ENCODE peak calls at places on chromosomes 16 and 17, in six cellular contexts. One of them, this sample, is unnamed.

GRCh38 chr16:85557083-85557975 is 55.8 kb upstream of the GSE1 start:
- ATAC-seq in Right ventricle myocardium inferior: no peak
- ATAC-seq in GM12878: peak; percentile 8
- ATAC-seq in stimulated activated naive B cell treated with anti-CD40 and anti-IgM and Interleukin-4, amounts not matched to agents 10 μg/mL and 1 μg/mL and 100 μg/mL, for 72 hours: peak; percentile 55
- ATAC-seq in activated CD8-positive, alpha-beta memory T cell treated with anti-CD3 and anti-CD28 coated beads, Interleukin-2, amount 10 ng/mL, durations not matched to agents 7 days and 5 days: peak; percentile 8
- ATAC-seq in PC-3: peak; percentile 14
- ATAC-seq in this sample: peak; percentile 37

GRCh38 chr17:76529643-76530488 is 7.6 kb downstream of the CYGB start:
- ATAC-seq in Right ventricle myocardium inferior: peak; percentile 79
- ATAC-seq in GM12878: no peak
- ATAC-seq in stimulated activated naive B cell treated with anti-CD40 and anti-IgM and Interleukin-4, amounts not matched to agents 10 μg/mL and 1 μg/mL and 100 μg/mL, for 72 hours: no peak
- ATAC-seq in activated CD8-positive, alpha-beta memory T cell treated with anti-CD3 and anti-CD28 coated beads, Interleukin-2, amount 10 ng/mL, durations not matched to agents 7 days and 5 days: no peak
- ATAC-seq in PC-3: peak; percentile 2
- ATAC-seq in this sample: no peak

GRCh38 chr16:1564325-1564724 is 30.9 kb downstream of the TMEM204 start:
- ATAC-seq in Right ventricle myocardium inferior: peak; percentile 26
- ATAC-seq in GM12878: no peak
- ATAC-seq in stimulated activated naive B cell treated with anti-CD40 and anti-IgM and Interleukin-4, amounts not matched to agents 10 μg/mL and 1 μg/mL and 100 μg/mL, for 72 hours: no peak
- ATAC-seq in activated CD8-positive, alpha-beta memory T cell treated with anti-CD3 and anti-CD28 coated beads, Interleukin-2, amount 10 ng/mL, durations not matched to agents 7 days and 5 days: no peak
- ATAC-seq in PC-3: no peak
- ATAC-seq in this sample: no peak

GRCh38 chr17:78725448-78726021 is 56.5 kb downstream of the CYTH1 start:
- ATAC-seq in Right ventricle myocardium inferior: no peak
- ATAC-seq in GM12878: peak; percentile 71
- ATAC-seq in stimulated activated naive B cell treated with anti-CD40 and anti-IgM and Interleukin-4, amounts not matched to agents 10 μg/mL and 1 μg/mL and 100 μg/mL, for 72 hours: peak; percentile 79
- ATAC-seq in activated CD8-positive, alpha-beta memory T cell treated with anti-CD3 and anti-CD28 coated beads, Interleukin-2, amount 10 ng/mL, durations not matched to agents 7 days and 5 days: peak; percentile 81
- ATAC-seq in PC-3: no peak
- ATAC-seq in this sample: peak; percentile 91

GRCh38 chr17:31279401-31279800 is 17.6 kb downstream of the OMG start:
- ATAC-seq in Right ventricle myocardium inferior: no peak
- ATAC-seq in GM12878: no peak
- ATAC-seq in stimulated activated naive B cell treated with anti-CD40 and anti-IgM and Interleukin-4, amounts not matched to agents 10 μg/mL and 1 μg/mL and 100 μg/mL, for 72 hours: no peak
- ATAC-seq in activated CD8-positive, alpha-beta memory T cell treated with anti-CD3 and anti-CD28 coated beads, Interleukin-2, amount 10 ng/mL, durations not matched to agents 7 days and 5 days: no peak
- ATAC-seq in PC-3: no peak
- ATAC-seq in this sample: no peak

GRCh38 chr16:50844840-50845239 is 103.0 kb downstream of the CYLD start:
- ATAC-seq in Right ventricle myocardium inferior: no peak
- ATAC-seq in GM12878: no peak
- ATAC-seq in stimulated activated naive B cell treated with anti-CD40 and anti-IgM and Interleukin-4, amounts not matched to agents 10 μg/mL and 1 μg/mL and 100 μg/mL, for 72 hours: no peak
- ATAC-seq in activated CD8-positive, alpha-beta memory T cell treated with anti-CD3 and anti-CD28 coated beads, Interleukin-2, amount 10 ng/mL, durations not matched to agents 7 days and 5 days: no peak
- ATAC-seq in PC-3: no peak
- ATAC-seq in this sample: no peak

GRCh38 chr16:89409161-89409711 is 81.1 kb downstream of the ANKRD11 start:
- ATAC-seq in Right ventricle myocardium inferior: no peak
- ATAC-seq in GM12878: peak; percentile 28
- ATAC-seq in stimulated activated naive B cell treated with anti-CD40 and anti-IgM and Interleukin-4, amounts not matched to agents 10 μg/mL and 1 μg/mL and 100 μg/mL, for 72 hours: peak; percentile 60
- ATAC-seq in activated CD8-positive, alpha-beta memory T cell treated with anti-CD3 and anti-CD28 coated beads, Interleukin-2, amount 10 ng/mL, durations not matched to agents 7 days and 5 days: peak; percentile 64
- ATAC-seq in PC-3: peak; percentile 56
- ATAC-seq in this sample: peak; percentile 85

GRCh38 chr16:18800674-18801196 is 614 bp downstream of the ARL6IP1 start:
- ATAC-seq in Right ventricle myocardium inferior: peak; percentile 6
- ATAC-seq in GM12878: peak; percentile 57
- ATAC-seq in stimulated activated naive B cell treated with anti-CD40 and anti-IgM and Interleukin-4, amounts not matched to agents 10 μg/mL and 1 μg/mL and 100 μg/mL, for 72 hours: peak; percentile 53
- ATAC-seq in activated CD8-positive, alpha-beta memory T cell treated with anti-CD3 and anti-CD28 coated beads, Interleukin-2, amount 10 ng/mL, durations not matched to agents 7 days and 5 days: no peak
- ATAC-seq in PC-3: no peak
- ATAC-seq in this sample: no peak

This sample was measured in activated T-helper 17 cell treated with anti-CD3 and anti-CD28 coated beads, Interleukin-2, amount 50 U/mL, for 72 hours.